ENCODE peak calls at places on chromosomes 12 and 14, in four cellular contexts. C, Y, S and V are unnamed samples.

GRCh38 chr12:102821149-102821548 is 95.9 kb downstream of the PAH start:
- DNase-seq in S (no peak), Y (no peak), C (no peak), V (no peak)

GRCh38 chr12:82730832-82731497 is 44.3 kb downstream of the TMTC2 start:
- DNase-seq in C (no peak), Y (peak; percentile 17), S (no peak), V (peak; percentile 96)

GRCh38 chr12:106598003-106598402 is 15.2 kb downstream of the RFX4 start:
- DNase-seq in S (no peak), C (no peak), Y (no peak), V (no peak)

GRCh38 chr12:128661216-128661550 is 162.6 kb downstream of the SLC15A4 start:
- DNase-seq in S (peak; percentile 53), Y (no peak), C (peak; percentile 61), V (no peak)

GRCh38 chr12:133203344-133204263 is 22.3 kb downstream of the ZNF268 start:
- DNase-seq in Y (no peak), C (no peak), S (peak; percentile 27), V (peak; percentile 11)

GRCh38 chr14:81169711-81170103 is 51.1 kb downstream of the GTF2A1 start:
- DNase-seq in C (no peak), Y (no peak), S (no peak), V (peak; percentile 31)

GRCh38 chr14:93036652-93037341 is 78.9 kb downstream of the ITPK1 start:
- DNase-seq in C (no peak), Y (no peak), S (no peak), V (peak; percentile 49)

GRCh38 chr14:23636317-23637211 is at the start of gene DHRS2:
- DNase-seq in Y (no peak), C (no peak), S (no peak), V (no peak)

GRCh38 chr14:98293527-98293926 is 978.5 kb downstream of the BCL11B start:
- DNase-seq in Y (no peak), S (no peak), C (no peak), V (no peak)

GRCh38 chr14:105746124-105746514 is 219.7 kb downstream of the TMEM121 start:
- DNase-seq in Y (no peak), C (no peak), S (no peak), V (no peak)

GRCh38 chr12:30794591-30795409 is 40.0 kb upstream of the CAPRIN2 start:
- DNase-seq in S (no peak), C (no peak), Y (peak; percentile 92), V (peak; percentile 97)

GRCh38 chr14:71362282-71362681 is 455.0 kb downstream of the PCNX1 start:
- DNase-seq in C (no peak), S (no peak), Y (no peak), V (no peak)

GRCh38 chr12:80861636-80862378 is 75.9 kb downstream of the LIN7A start:
- DNase-seq in C (no peak), Y (no peak), S (no peak), V (peak; percentile 46)

GRCh38 chr12:105120551-105120950 is 13.0 kb downstream of the WASHC4 start:
- DNase-seq in C (no peak), S (no peak), Y (no peak), V (peak; percentile 33)

GRCh38 chr12:27524839-27525238 is 833 bp downstream of the PPFIBP1 start:
- DNase-seq in C (no peak), S (no peak), Y (no peak), V (peak; percentile 61)

GRCh38 chr14:105421723-105422615 is 2.3 kb downstream of the MTA1 start:
- DNase-seq in S (no peak), C (no peak), Y (no peak), V (no peak)

GRCh38 chr12:6450869-6451347 is 934 bp upstream of the TAPBPL start:
- DNase-seq in C (no peak), S (no peak), Y (no peak), V (no peak)

GRCh38 chr14:54881761-54882401 is 20.7 kb downstream of the GCH1 start:
- DNase-seq in Y (peak; percentile 59), S (no peak), C (no peak), V (peak; percentile 52)

GRCh38 chr12:51910691-51911090 is 3.4 kb downstream of the ACVRL1 start:
- DNase-seq in C (no peak), S (no peak), Y (no peak), V (no peak)

GRCh38 chr14:36773136-36773540 is 111.5 kb downstream of the PAX9 start:
- DNase-seq in S (peak; percentile 65), Y (peak; percentile 43), C (peak; percentile 77), V (peak; percentile 47)

GRCh38 chr14:69324341-69324931 is 64.5 kb downstream of the GALNT16 start:
- DNase-seq in S (no peak), C (no peak), Y (no peak), V (no peak)

GRCh38 chr12:63915105-63915830 is 70.8 kb downstream of the SRGAP1 start:
- DNase-seq in C (no peak), S (peak; percentile 46), Y (no peak), V (peak; percentile 83)

GRCh38 chr12:124629117-124629516 is 61.7 kb upstream of the NCOR2 start:
- DNase-seq in S (no peak), C (no peak), Y (no peak), V (no peak)

GRCh38 chr12:103924761-103925641 is 5.2 kb upstream of the HSP90B1 start:
- DNase-seq in Y (peak; percentile 84), S (peak; percentile 16), C (no peak), V (peak; percentile 72)

GRCh38 chr14:49999216-49999761 is 106.4 kb downstream of the ARF6 start:
- DNase-seq in Y (peak; percentile 94), C (no peak), S (no peak), V (peak; percentile 73)

GRCh38 chr12:106248849-106249371 is 1.1 kb upstream of the CKAP4 start:
- DNase-seq in C (no peak), S (no peak), Y (no peak), V (peak; percentile 75)

GRCh38 chr12:121494093-121494787 is 86.6 kb downstream of the KDM2B start:
- DNase-seq in C (peak; percentile 3), S (no peak), Y (no peak), V (peak; percentile 51)

GRCh38 chr14:64639340-64639821 is 64.8 kb upstream of the PLEKHG3 start:
- DNase-seq in Y (no peak), C (no peak), S (no peak), V (no peak)

GRCh38 chr12:130633771-130634170 is 82.3 kb downstream of the RIMBP2 start:
- DNase-seq in Y (peak; percentile 28), S (peak; percentile 98), C (peak; percentile 95), V (no peak)

GRCh38 chr14:79781882-79782281 is 429.4 kb downstream of the DIO2 start:
- DNase-seq in Y (no peak), C (no peak), S (no peak), V (peak; percentile 29)

GRCh38 chr12:21751517-21751916 is 23.0 kb downstream of the KCNJ8 start:
- DNase-seq in C (no peak), S (no peak), Y (peak; percentile 54), V (peak; percentile 40)

GRCh38 chr14:64951724-64952123 is 9.2 kb upstream of the GPX2 start:
- DNase-seq in S (no peak), Y (no peak), C (no peak), V (no peak)

GRCh38 chr14:50343424-50343823 is 31.3 kb downstream of the DMAC2L start:
- DNase-seq in S (no peak), Y (no peak), C (no peak), V (no peak)

GRCh38 chr14:71243697-71244096 is 336.4 kb downstream of the PCNX1 start:
- DNase-seq in Y (no peak), C (no peak), S (no peak), V (peak; percentile 58)